ENCODE peak calls at places on chromosome 3, in ten cellular contexts. One of them, this sample, is unnamed.

GRCh38 chr3:177498037-177498857 is 301.0 kb upstream of the TBL1XR1 start:
- DNase-seq in GM12878: no peak
- DNase-seq in AG04450: no peak
- DNase-seq in uterus: no peak
- DNase-seq in CD4-positive, CD25-positive, alpha-beta regulatory T cell: no peak
- DNase-seq in tibial nerve: no peak
- DNase-seq in ovary: no peak
- DNase-seq in testis: no peak
- DNase-seq in cardiac muscle cell: no peak
- DNase-seq in IMR-90: peak; percentile 52
- DNase-seq in this sample: no peak

GRCh38 chr3:4824948-4825325 is 154.3 kb upstream of the BHLHE40 start:
- DNase-seq in GM12878: no peak
- DNase-seq in AG04450: no peak
- DNase-seq in uterus: no peak
- DNase-seq in CD4-positive, CD25-positive, alpha-beta regulatory T cell: no peak
- DNase-seq in tibial nerve: no peak
- DNase-seq in ovary: no peak
- DNase-seq in testis: no peak
- DNase-seq in cardiac muscle cell: no peak
- DNase-seq in IMR-90: peak; percentile 60
- DNase-seq in this sample: peak; percentile 54

GRCh38 chr3:127153506-127153815 is 39.5 kb upstream of the PRR23E start:
- DNase-seq in GM12878: no peak
- DNase-seq in AG04450: no peak
- DNase-seq in uterus: peak; percentile 8
- DNase-seq in CD4-positive, CD25-positive, alpha-beta regulatory T cell: no peak
- DNase-seq in tibial nerve: no peak
- DNase-seq in ovary: peak; percentile 9
- DNase-seq in testis: no peak
- DNase-seq in cardiac muscle cell: no peak
- DNase-seq in IMR-90: no peak
- DNase-seq in this sample: no peak

GRCh38 chr3:195080571-195081141 is 190.3 kb downstream of the XXYLT1 start:
- DNase-seq in GM12878: no peak
- DNase-seq in AG04450: no peak
- DNase-seq in uterus: no peak
- DNase-seq in CD4-positive, CD25-positive, alpha-beta regulatory T cell: no peak
- DNase-seq in tibial nerve: no peak
- DNase-seq in ovary: no peak
- DNase-seq in testis: no peak
- DNase-seq in cardiac muscle cell: peak; percentile 22
- DNase-seq in IMR-90: no peak
- DNase-seq in this sample: no peak

GRCh38 chr3:134284438-134284837 is 33.8 kb upstream of the RYK start:
- DNase-seq in GM12878: no peak
- DNase-seq in AG04450: no peak
- DNase-seq in uterus: no peak
- DNase-seq in CD4-positive, CD25-positive, alpha-beta regulatory T cell: no peak
- DNase-seq in tibial nerve: no peak
- DNase-seq in ovary: no peak
- DNase-seq in testis: no peak
- DNase-seq in cardiac muscle cell: no peak
- DNase-seq in IMR-90: no peak
- DNase-seq in this sample: no peak

GRCh38 chr3:56762718-56763117 is 39.0 kb downstream of the ARHGEF3 start:
- DNase-seq in GM12878: no peak
- DNase-seq in AG04450: no peak
- DNase-seq in uterus: no peak
- DNase-seq in CD4-positive, CD25-positive, alpha-beta regulatory T cell: no peak
- DNase-seq in tibial nerve: no peak
- DNase-seq in ovary: no peak
- DNase-seq in testis: no peak
- DNase-seq in cardiac muscle cell: no peak
- DNase-seq in IMR-90: no peak
- DNase-seq in this sample: no peak

GRCh38 chr3:33440578-33441321 is 545 bp upstream of the UBP1 start:
- DNase-seq in GM12878: peak; percentile 100
- DNase-seq in AG04450: peak; percentile 100
- DNase-seq in uterus: peak; percentile 100
- DNase-seq in CD4-positive, CD25-positive, alpha-beta regulatory T cell: peak; percentile 97
- DNase-seq in tibial nerve: no peak
- DNase-seq in ovary: no peak
- DNase-seq in testis: peak; percentile 99
- DNase-seq in cardiac muscle cell: peak; percentile 100
- DNase-seq in IMR-90: peak; percentile 100
- DNase-seq in this sample: peak; percentile 100

GRCh38 chr3:133276594-133276993 is 123.3 kb upstream of the BFSP2 start:
- DNase-seq in GM12878: no peak
- DNase-seq in AG04450: no peak
- DNase-seq in uterus: no peak
- DNase-seq in CD4-positive, CD25-positive, alpha-beta regulatory T cell: no peak
- DNase-seq in tibial nerve: no peak
- DNase-seq in ovary: no peak
- DNase-seq in testis: no peak
- DNase-seq in cardiac muscle cell: no peak
- DNase-seq in IMR-90: no peak
- DNase-seq in this sample: no peak

GRCh38 chr3:149258298-149258697 is 36.7 kb upstream of the CP start:
- DNase-seq in GM12878: no peak
- DNase-seq in AG04450: no peak
- DNase-seq in uterus: no peak
- DNase-seq in CD4-positive, CD25-positive, alpha-beta regulatory T cell: no peak
- DNase-seq in tibial nerve: no peak
- DNase-seq in ovary: no peak
- DNase-seq in testis: no peak
- DNase-seq in cardiac muscle cell: peak; percentile 48
- DNase-seq in IMR-90: peak; percentile 16
- DNase-seq in this sample: no peak

GRCh38 chr3:192273611-192274010 is 453.7 kb downstream of the FGF12 start:
- DNase-seq in GM12878: no peak
- DNase-seq in AG04450: no peak
- DNase-seq in uterus: no peak
- DNase-seq in CD4-positive, CD25-positive, alpha-beta regulatory T cell: no peak
- DNase-seq in tibial nerve: no peak
- DNase-seq in ovary: no peak
- DNase-seq in testis: no peak
- DNase-seq in cardiac muscle cell: no peak
- DNase-seq in IMR-90: no peak
- DNase-seq in this sample: peak; percentile 14

GRCh38 chr3:27089641-27090040 is 279.5 kb downstream of the NEK10 start:
- DNase-seq in GM12878: no peak
- DNase-seq in AG04450: no peak
- DNase-seq in uterus: no peak
- DNase-seq in CD4-positive, CD25-positive, alpha-beta regulatory T cell: no peak
- DNase-seq in tibial nerve: no peak
- DNase-seq in ovary: no peak
- DNase-seq in testis: no peak
- DNase-seq in cardiac muscle cell: no peak
- DNase-seq in IMR-90: no peak
- DNase-seq in this sample: no peak

GRCh38 chr3:45664558-45664957 is 24.6 kb upstream of the SACM1L start:
- DNase-seq in GM12878: peak; percentile 48
- DNase-seq in AG04450: no peak
- DNase-seq in uterus: no peak
- DNase-seq in CD4-positive, CD25-positive, alpha-beta regulatory T cell: peak; percentile 42
- DNase-seq in tibial nerve: no peak
- DNase-seq in ovary: no peak
- DNase-seq in testis: peak; percentile 69
- DNase-seq in cardiac muscle cell: no peak
- DNase-seq in IMR-90: no peak
- DNase-seq in this sample: no peak

GRCh38 chr3:168514252-168514651 is 418.5 kb upstream of the GOLIM4 start:
- DNase-seq in GM12878: no peak
- DNase-seq in AG04450: no peak
- DNase-seq in uterus: no peak
- DNase-seq in CD4-positive, CD25-positive, alpha-beta regulatory T cell: no peak
- DNase-seq in tibial nerve: no peak
- DNase-seq in ovary: no peak
- DNase-seq in testis: no peak
- DNase-seq in cardiac muscle cell: no peak
- DNase-seq in IMR-90: no peak
- DNase-seq in this sample: no peak
- H3K27ac ChIP-seq in GM12878: no peak overlapping the region
- H3K27ac ChIP-seq in AG04450: no peak overlapping the region
- H3K27ac ChIP-seq in uterus: no peak overlapping the region
- H3K27ac ChIP-seq in CD4-positive, CD25-positive, alpha-beta regulatory T cell: no peak overlapping the region
- H3K27ac ChIP-seq in tibial nerve: no peak overlapping the region
- H3K27ac ChIP-seq in ovary: no peak overlapping the region
- H3K27ac ChIP-seq in testis: no peak overlapping the region
- H3K27ac ChIP-seq in cardiac muscle cell: no peak overlapping the region
- H3K27ac ChIP-seq in IMR-90: no peak overlapping the region
- H3K27ac ChIP-seq in this sample: no peak overlapping the region

GRCh38 chr3:58471025-58471887 is 20.6 kb upstream of the KCTD6 start:
- DNase-seq in GM12878: no peak
- DNase-seq in AG04450: peak; percentile 33
- DNase-seq in uterus: no peak
- DNase-seq in CD4-positive, CD25-positive, alpha-beta regulatory T cell: no peak
- DNase-seq in tibial nerve: no peak
- DNase-seq in ovary: no peak
- DNase-seq in testis: no peak
- DNase-seq in cardiac muscle cell: peak; percentile 38
- DNase-seq in IMR-90: peak; percentile 83
- DNase-seq in this sample: peak; percentile 84
- H3K27ac ChIP-seq in GM12878: no peak overlapping the region
- H3K27ac ChIP-seq in AG04450: peak overlapping the region; percentile 75
- H3K27ac ChIP-seq in uterus: peak overlapping the region; percentile 73
- H3K27ac ChIP-seq in CD4-positive, CD25-positive, alpha-beta regulatory T cell: peak overlapping the region; percentile 16
- H3K27ac ChIP-seq in tibial nerve: no peak overlapping the region
- H3K27ac ChIP-seq in ovary: no peak overlapping the region
- H3K27ac ChIP-seq in testis: no peak overlapping the region
- H3K27ac ChIP-seq in cardiac muscle cell: peak overlapping the region; percentile 86
- H3K27ac ChIP-seq in IMR-90: peak overlapping the region; percentile 61
- H3K27ac ChIP-seq in this sample: peak overlapping the region; percentile 21

GRCh38 chr3:37028329-37028728 is 35.0 kb downstream of the MLH1 start:
- DNase-seq in GM12878: no peak
- DNase-seq in AG04450: no peak
- DNase-seq in uterus: no peak
- DNase-seq in CD4-positive, CD25-positive, alpha-beta regulatory T cell: no peak
- DNase-seq in tibial nerve: no peak
- DNase-seq in ovary: peak; percentile 56
- DNase-seq in testis: peak; percentile 86
- DNase-seq in cardiac muscle cell: peak; percentile 71
- DNase-seq in IMR-90: no peak
- DNase-seq in this sample: no peak

GRCh38 chr3:37026851-37027250 is 33.5 kb downstream of the MLH1 start:
- DNase-seq in GM12878: no peak
- DNase-seq in AG04450: no peak
- DNase-seq in uterus: no peak
- DNase-seq in CD4-positive, CD25-positive, alpha-beta regulatory T cell: no peak
- DNase-seq in tibial nerve: no peak
- DNase-seq in ovary: no peak
- DNase-seq in testis: no peak
- DNase-seq in cardiac muscle cell: no peak
- DNase-seq in IMR-90: no peak
- DNase-seq in this sample: no peak

GRCh38 chr3:37024092-37024491 is 30.8 kb downstream of the MLH1 start:
- DNase-seq in GM12878: no peak
- DNase-seq in AG04450: no peak
- DNase-seq in uterus: no peak
- DNase-seq in CD4-positive, CD25-positive, alpha-beta regulatory T cell: no peak
- DNase-seq in tibial nerve: no peak
- DNase-seq in ovary: no peak
- DNase-seq in testis: no peak
- DNase-seq in cardiac muscle cell: no peak
- DNase-seq in IMR-90: peak; percentile 30
- DNase-seq in this sample: no peak

GRCh38 chr3:37025562-37026335 is 32.4 kb downstream of the MLH1 start:
- DNase-seq in GM12878: no peak
- DNase-seq in AG04450: no peak
- DNase-seq in uterus: no peak
- DNase-seq in CD4-positive, CD25-positive, alpha-beta regulatory T cell: no peak
- DNase-seq in tibial nerve: no peak
- DNase-seq in ovary: no peak
- DNase-seq in testis: no peak
- DNase-seq in cardiac muscle cell: no peak
- DNase-seq in IMR-90: no peak
- DNase-seq in this sample: no peak

DNA sequence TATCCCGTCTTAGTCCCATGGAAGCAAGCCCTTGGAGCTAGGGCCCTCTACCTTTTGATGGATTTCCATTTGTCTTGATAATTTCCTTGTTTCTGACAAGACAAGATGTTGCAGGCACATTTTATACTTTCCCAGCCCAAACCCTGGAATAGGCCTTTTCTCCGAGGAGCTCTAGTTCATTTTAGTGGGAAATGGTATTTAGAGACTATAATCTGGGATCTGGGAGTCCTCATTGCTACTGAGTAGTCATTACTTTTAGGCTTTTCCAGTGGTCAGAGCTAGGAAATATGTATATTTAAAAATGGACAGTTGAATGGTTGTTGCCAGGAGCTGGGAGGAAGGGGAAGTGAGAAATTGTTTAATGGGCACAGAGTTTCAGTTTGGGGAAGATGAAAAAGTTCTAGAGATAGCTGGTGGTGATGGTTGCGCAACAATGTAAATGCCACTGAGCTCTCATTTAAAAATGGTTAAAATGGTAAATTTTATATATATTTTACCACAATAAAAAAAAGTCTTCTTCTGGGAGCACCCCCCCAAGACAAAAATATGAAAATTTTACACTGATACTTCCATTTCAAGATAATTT is 31.6 kb downstream of the MLH1 start:
- DNase-seq in GM12878: peak; percentile 19
- DNase-seq in AG04450: no peak
- DNase-seq in uterus: no peak
- DNase-seq in CD4-positive, CD25-positive, alpha-beta regulatory T cell: no peak
- DNase-seq in tibial nerve: no peak
- DNase-seq in ovary: no peak
- DNase-seq in testis: no peak
- DNase-seq in cardiac muscle cell: no peak
- DNase-seq in IMR-90: no peak
- DNase-seq in this sample: no peak
- H3K27ac ChIP-seq in GM12878: no peak overlapping the region
- H3K27ac ChIP-seq in AG04450: no peak overlapping the region
- H3K27ac ChIP-seq in uterus: no peak overlapping the region
- H3K27ac ChIP-seq in CD4-positive, CD25-positive, alpha-beta regulatory T cell: no peak overlapping the region
- H3K27ac ChIP-seq in tibial nerve: no peak overlapping the region
- H3K27ac ChIP-seq in ovary: no peak overlapping the region
- H3K27ac ChIP-seq in testis: no peak overlapping the region
- H3K27ac ChIP-seq in cardiac muscle cell: no peak overlapping the region
- H3K27ac ChIP-seq in IMR-90: no peak overlapping the region
- H3K27ac ChIP-seq in this sample: no peak overlapping the region

DNA sequence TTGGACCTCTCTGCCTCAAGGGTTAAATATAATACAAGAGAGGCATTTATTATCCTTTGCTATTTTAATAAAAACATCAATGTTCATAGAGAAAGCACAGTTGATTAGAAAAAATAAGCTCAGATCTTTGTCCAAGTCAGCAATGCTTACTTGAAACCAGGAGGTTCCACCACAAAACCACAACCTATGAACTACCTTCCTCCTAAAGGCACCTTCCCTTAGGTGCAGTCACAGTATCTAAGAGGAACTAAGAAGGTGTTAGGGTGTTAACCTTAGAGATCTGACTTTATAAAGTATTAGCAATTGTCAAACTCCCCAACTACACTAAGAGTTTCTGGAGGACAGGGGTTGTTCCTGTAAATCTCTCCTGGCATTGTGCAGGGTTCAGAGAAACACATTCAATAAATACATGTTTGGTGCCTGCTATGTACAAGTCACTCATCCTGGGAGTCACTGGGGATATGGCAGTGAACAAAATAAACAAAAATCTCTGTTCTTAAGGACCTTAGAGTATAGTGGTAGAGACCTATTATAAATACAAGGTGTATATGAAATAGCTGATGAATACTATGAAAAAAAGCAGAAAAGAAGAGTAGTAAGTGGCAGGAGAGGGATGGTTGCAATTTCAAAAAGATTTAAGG is 208.6 kb downstream of the NFKBIZ start:
- DNase-seq in GM12878: peak; percentile 85
- DNase-seq in AG04450: no peak
- DNase-seq in uterus: no peak
- DNase-seq in CD4-positive, CD25-positive, alpha-beta regulatory T cell: no peak
- DNase-seq in tibial nerve: no peak
- DNase-seq in ovary: no peak
- DNase-seq in testis: no peak
- DNase-seq in cardiac muscle cell: no peak
- DNase-seq in IMR-90: no peak
- DNase-seq in this sample: no peak
- H3K27ac ChIP-seq in GM12878: peak overlapping the region; percentile 65
- H3K27ac ChIP-seq in AG04450: no peak overlapping the region
- H3K27ac ChIP-seq in uterus: no peak overlapping the region
- H3K27ac ChIP-seq in CD4-positive, CD25-positive, alpha-beta regulatory T cell: no peak overlapping the region
- H3K27ac ChIP-seq in tibial nerve: no peak overlapping the region
- H3K27ac ChIP-seq in ovary: no peak overlapping the region
- H3K27ac ChIP-seq in testis: no peak overlapping the region
- H3K27ac ChIP-seq in cardiac muscle cell: no peak overlapping the region
- H3K27ac ChIP-seq in IMR-90: no peak overlapping the region
- H3K27ac ChIP-seq in this sample: no peak overlapping the region